ENCODE peak calls at places on chromosomes 4 and X, in six cellular contexts. One of them, this sample, is unnamed.

GRCh38 chrX:7709845-7710244 is 133.1 kb upstream of the VCX start:
- DNase-seq in ELR: no peak
- DNase-seq in GM03348: no peak
- DNase-seq in activated T-cell treated with anti-CD3 and anti-CD28 coated beads, Interleukin-2, amount 50 U/mL, for 1 hour: no peak
- DNase-seq in non-pigmented ciliary epithelial cell: no peak
- DNase-seq in GM23338: no peak
- DNase-seq in this sample: no peak

GRCh38 chr4:77001907-77002306 is 52.4 kb downstream of the SEPTIN11 start:
- DNase-seq in ELR: peak
- DNase-seq in GM23338: peak
- DNase-seq in GM03348: no peak
- DNase-seq in non-pigmented ciliary epithelial cell: no peak
- DNase-seq in activated T-cell treated with anti-CD3 and anti-CD28 coated beads, Interleukin-2, amount 50 U/mL, for 1 hour: no peak
- DNase-seq in this sample: no peak

GRCh38 chr4:108359936-108360681 is 191.4 kb upstream of the LEF1 start:
- DNase-seq in non-pigmented ciliary epithelial cell: no peak
- DNase-seq in activated T-cell treated with anti-CD3 and anti-CD28 coated beads, Interleukin-2, amount 50 U/mL, for 1 hour: no peak
- DNase-seq in GM03348: no peak
- DNase-seq in GM23338: no peak
- DNase-seq in ELR: no peak
- DNase-seq in this sample: no peak

GRCh38 chr4:147103403-147103946 is 157.8 kb upstream of the TTC29 start:
- DNase-seq in GM23338: no peak
- DNase-seq in activated T-cell treated with anti-CD3 and anti-CD28 coated beads, Interleukin-2, amount 50 U/mL, for 1 hour: no peak
- DNase-seq in GM03348: peak
- DNase-seq in non-pigmented ciliary epithelial cell: peak
- DNase-seq in ELR: peak
- DNase-seq in this sample: peak

GRCh38 chr4:127212269-127212580 is 420.5 kb upstream of the INTU start:
- DNase-seq in GM03348: no peak
- DNase-seq in activated T-cell treated with anti-CD3 and anti-CD28 coated beads, Interleukin-2, amount 50 U/mL, for 1 hour: no peak
- DNase-seq in ELR: no peak
- DNase-seq in non-pigmented ciliary epithelial cell: no peak
- DNase-seq in GM23338: no peak
- DNase-seq in this sample: no peak

GRCh38 chr4:96004341-96004740 is 164.4 kb downstream of the PDHA2 start:
- DNase-seq in activated T-cell treated with anti-CD3 and anti-CD28 coated beads, Interleukin-2, amount 50 U/mL, for 1 hour: no peak
- DNase-seq in GM23338: no peak
- DNase-seq in GM03348: no peak
- DNase-seq in non-pigmented ciliary epithelial cell: no peak
- DNase-seq in ELR: no peak
- DNase-seq in this sample: no peak

GRCh38 chr4:18664051-18664450 is 642.5 kb upstream of the LCORL start:
- DNase-seq in GM03348: no peak
- DNase-seq in ELR: no peak
- DNase-seq in non-pigmented ciliary epithelial cell: no peak
- DNase-seq in GM23338: no peak
- DNase-seq in activated T-cell treated with anti-CD3 and anti-CD28 coated beads, Interleukin-2, amount 50 U/mL, for 1 hour: no peak
- DNase-seq in this sample: no peak

GRCh38 chr4:120948382-120948781 is 25.9 kb upstream of the PRDM5 start:
- DNase-seq in GM23338: no peak
- DNase-seq in ELR: peak
- DNase-seq in non-pigmented ciliary epithelial cell: no peak
- DNase-seq in GM03348: no peak
- DNase-seq in activated T-cell treated with anti-CD3 and anti-CD28 coated beads, Interleukin-2, amount 50 U/mL, for 1 hour: no peak
- DNase-seq in this sample: no peak

GRCh38 chrX:10900585-10901289 is 210.4 kb upstream of the HCCS start:
- DNase-seq in GM23338: no peak
- DNase-seq in non-pigmented ciliary epithelial cell: no peak
- DNase-seq in GM03348: no peak
- DNase-seq in activated T-cell treated with anti-CD3 and anti-CD28 coated beads, Interleukin-2, amount 50 U/mL, for 1 hour: no peak
- DNase-seq in ELR: peak
- DNase-seq in this sample: peak

GRCh38 chr4:157911662-157912061 is 261.2 kb downstream of the GASK1B start:
- DNase-seq in GM03348: no peak
- DNase-seq in ELR: no peak
- DNase-seq in GM23338: no peak
- DNase-seq in non-pigmented ciliary epithelial cell: no peak
- DNase-seq in activated T-cell treated with anti-CD3 and anti-CD28 coated beads, Interleukin-2, amount 50 U/mL, for 1 hour: no peak
- DNase-seq in this sample: no peak

GRCh38 chr4:81214518-81215218 is 354 bp downstream of the PRKG2 start:
- DNase-seq in ELR: no peak
- DNase-seq in activated T-cell treated with anti-CD3 and anti-CD28 coated beads, Interleukin-2, amount 50 U/mL, for 1 hour: no peak
- DNase-seq in non-pigmented ciliary epithelial cell: no peak
- DNase-seq in GM03348: peak
- DNase-seq in GM23338: peak
- DNase-seq in this sample: no peak

GRCh38 chr4:61543976-61544375 is 343.9 kb downstream of the ADGRL3 start:
- DNase-seq in GM03348: no peak
- DNase-seq in non-pigmented ciliary epithelial cell: no peak
- DNase-seq in GM23338: no peak
- DNase-seq in activated T-cell treated with anti-CD3 and anti-CD28 coated beads, Interleukin-2, amount 50 U/mL, for 1 hour: no peak
- DNase-seq in ELR: no peak
- DNase-seq in this sample: no peak

GRCh38 chrX:47078129-47079043 is at the start of gene RGN:
- DNase-seq in GM23338: peak
- DNase-seq in ELR: no peak
- DNase-seq in GM03348: peak
- DNase-seq in activated T-cell treated with anti-CD3 and anti-CD28 coated beads, Interleukin-2, amount 50 U/mL, for 1 hour: no peak
- DNase-seq in non-pigmented ciliary epithelial cell: no peak
- DNase-seq in this sample: no peak

GRCh38 chr4:150033937-150034336 is 44.3 kb upstream of the DCLK2 start:
- DNase-seq in activated T-cell treated with anti-CD3 and anti-CD28 coated beads, Interleukin-2, amount 50 U/mL, for 1 hour: no peak
- DNase-seq in GM23338: no peak
- DNase-seq in non-pigmented ciliary epithelial cell: no peak
- DNase-seq in GM03348: no peak
- DNase-seq in ELR: no peak
- DNase-seq in this sample: no peak

GRCh38 chr4:57064811-57065711 is 45.1 kb downstream of the IGFBP7 start:
- DNase-seq in ELR: peak
- DNase-seq in non-pigmented ciliary epithelial cell: peak
- DNase-seq in activated T-cell treated with anti-CD3 and anti-CD28 coated beads, Interleukin-2, amount 50 U/mL, for 1 hour: no peak
- DNase-seq in GM03348: peak
- DNase-seq in GM23338: no peak
- DNase-seq in this sample: no peak

GRCh38 chr4:148845609-148846008 is 403.4 kb upstream of the NR3C2 start:
- DNase-seq in activated T-cell treated with anti-CD3 and anti-CD28 coated beads, Interleukin-2, amount 50 U/mL, for 1 hour: no peak
- DNase-seq in GM03348: no peak
- DNase-seq in ELR: no peak
- DNase-seq in GM23338: no peak
- DNase-seq in non-pigmented ciliary epithelial cell: no peak
- DNase-seq in this sample: no peak

GRCh38 chrX:154815274-154815818 is 10.1 kb upstream of the MPP1 start:
- DNase-seq in activated T-cell treated with anti-CD3 and anti-CD28 coated beads, Interleukin-2, amount 50 U/mL, for 1 hour: no peak
- DNase-seq in GM23338: no peak
- DNase-seq in GM03348: no peak
- DNase-seq in non-pigmented ciliary epithelial cell: no peak
- DNase-seq in ELR: no peak
- DNase-seq in this sample: no peak

GRCh38 chr4:102792361-102792936 is 31.7 kb upstream of the MANBA start:
- DNase-seq in GM03348: no peak
- DNase-seq in GM23338: peak
- DNase-seq in ELR: no peak
- DNase-seq in activated T-cell treated with anti-CD3 and anti-CD28 coated beads, Interleukin-2, amount 50 U/mL, for 1 hour: no peak
- DNase-seq in non-pigmented ciliary epithelial cell: no peak
- DNase-seq in this sample: no peak

GRCh38 chr4:184688447-184688846 is 38.9 kb downstream of the PRIMPOL start:
- DNase-seq in activated T-cell treated with anti-CD3 and anti-CD28 coated beads, Interleukin-2, amount 50 U/mL, for 1 hour: no peak
- DNase-seq in GM23338: peak
- DNase-seq in ELR: peak
- DNase-seq in GM03348: peak
- DNase-seq in non-pigmented ciliary epithelial cell: peak
- DNase-seq in this sample: peak

GRCh38 chrX:110086916-110087484 is 84.1 kb downstream of the TMEM164 start:
- DNase-seq in ELR: peak
- DNase-seq in activated T-cell treated with anti-CD3 and anti-CD28 coated beads, Interleukin-2, amount 50 U/mL, for 1 hour: no peak
- DNase-seq in non-pigmented ciliary epithelial cell: peak
- DNase-seq in GM23338: peak
- DNase-seq in GM03348: peak
- DNase-seq in this sample: peak

GRCh38 chr4:176238157-176238608 is 30.8 kb downstream of the ASB5 start:
- DNase-seq in GM03348: peak
- DNase-seq in non-pigmented ciliary epithelial cell: no peak
- DNase-seq in ELR: no peak
- DNase-seq in GM23338: no peak
- DNase-seq in activated T-cell treated with anti-CD3 and anti-CD28 coated beads, Interleukin-2, amount 50 U/mL, for 1 hour: no peak
- DNase-seq in this sample: peak

GRCh38 chrX:40291553-40291952 is 193.8 kb upstream of the BCOR start:
- DNase-seq in ELR: no peak
- DNase-seq in non-pigmented ciliary epithelial cell: no peak
- DNase-seq in GM23338: no peak
- DNase-seq in GM03348: no peak
- DNase-seq in activated T-cell treated with anti-CD3 and anti-CD28 coated beads, Interleukin-2, amount 50 U/mL, for 1 hour: no peak
- DNase-seq in this sample: no peak

GRCh38 chrX:57821703-57822375 is 88.4 kb downstream of the ZXDA start:
- DNase-seq in GM03348: peak
- DNase-seq in ELR: peak
- DNase-seq in non-pigmented ciliary epithelial cell: no peak
- DNase-seq in activated T-cell treated with anti-CD3 and anti-CD28 coated beads, Interleukin-2, amount 50 U/mL, for 1 hour: no peak
- DNase-seq in GM23338: peak
- DNase-seq in this sample: peak

GRCh38 chr4:115537387-115537786 is 424.0 kb upstream of the NDST4 start:
- DNase-seq in non-pigmented ciliary epithelial cell: no peak
- DNase-seq in GM03348: peak
- DNase-seq in ELR: peak
- DNase-seq in activated T-cell treated with anti-CD3 and anti-CD28 coated beads, Interleukin-2, amount 50 U/mL, for 1 hour: no peak
- DNase-seq in GM23338: no peak
- DNase-seq in this sample: no peak

GRCh38 chr4:56979674-56980073 is 978 bp downstream of the POLR2B start:
- DNase-seq in ELR: peak
- DNase-seq in GM03348: no peak
- DNase-seq in non-pigmented ciliary epithelial cell: no peak
- DNase-seq in GM23338: peak
- DNase-seq in activated T-cell treated with anti-CD3 and anti-CD28 coated beads, Interleukin-2, amount 50 U/mL, for 1 hour: peak
- DNase-seq in this sample: no peak

GRCh38 chrX:3046253-3046909 is 5.1 kb downstream of the ARSF start:
- DNase-seq in ELR: no peak
- DNase-seq in non-pigmented ciliary epithelial cell: no peak
- DNase-seq in GM23338: no peak
- DNase-seq in activated T-cell treated with anti-CD3 and anti-CD28 coated beads, Interleukin-2, amount 50 U/mL, for 1 hour: no peak
- DNase-seq in GM03348: peak
- DNase-seq in this sample: no peak

GRCh38 chrX:17596051-17596450 is 141.2 kb upstream of the SCML1 start:
- DNase-seq in GM03348: no peak
- DNase-seq in ELR: peak
- DNase-seq in activated T-cell treated with anti-CD3 and anti-CD28 coated beads, Interleukin-2, amount 50 U/mL, for 1 hour: no peak
- DNase-seq in non-pigmented ciliary epithelial cell: no peak
- DNase-seq in GM23338: no peak
- DNase-seq in this sample: no peak

GRCh38 chr4:82429728-82430192 is 502 bp downstream of the HNRNPDL start:
- DNase-seq in non-pigmented ciliary epithelial cell: no peak
- DNase-seq in ELR: no peak
- DNase-seq in activated T-cell treated with anti-CD3 and anti-CD28 coated beads, Interleukin-2, amount 50 U/mL, for 1 hour: no peak
- DNase-seq in GM23338: peak
- DNase-seq in GM03348: no peak
- DNase-seq in this sample: no peak

GRCh38 chr4:139887378-139887801 is 221.8 kb downstream of the MGST2 start:
- DNase-seq in GM03348: no peak
- DNase-seq in activated T-cell treated with anti-CD3 and anti-CD28 coated beads, Interleukin-2, amount 50 U/mL, for 1 hour: no peak
- DNase-seq in ELR: peak
- DNase-seq in non-pigmented ciliary epithelial cell: no peak
- DNase-seq in GM23338: no peak
- DNase-seq in this sample: no peak

GRCh38 chrX:129510331-129510730 is 13.0 kb downstream of the SMARCA1 start:
- DNase-seq in non-pigmented ciliary epithelial cell: no peak
- DNase-seq in activated T-cell treated with anti-CD3 and anti-CD28 coated beads, Interleukin-2, amount 50 U/mL, for 1 hour: no peak
- DNase-seq in GM23338: no peak
- DNase-seq in GM03348: no peak
- DNase-seq in ELR: no peak
- DNase-seq in this sample: no peak

GRCh38 chrX:13488706-13489105 is 80.7 kb upstream of the EGFL6 start:
- DNase-seq in GM03348: no peak
- DNase-seq in GM23338: no peak
- DNase-seq in ELR: no peak
- DNase-seq in non-pigmented ciliary epithelial cell: no peak
- DNase-seq in activated T-cell treated with anti-CD3 and anti-CD28 coated beads, Interleukin-2, amount 50 U/mL, for 1 hour: no peak
- DNase-seq in this sample: no peak

GRCh38 chr4:42789168-42789567 is 103.3 kb upstream of the GRXCR1 start:
- DNase-seq in GM23338: no peak
- DNase-seq in GM03348: no peak
- DNase-seq in non-pigmented ciliary epithelial cell: no peak
- DNase-seq in ELR: no peak
- DNase-seq in activated T-cell treated with anti-CD3 and anti-CD28 coated beads, Interleukin-2, amount 50 U/mL, for 1 hour: no peak
- DNase-seq in this sample: no peak

GRCh38 chrX:121641560-121641959 is 594.1 kb downstream of the GLUD2 start:
- DNase-seq in non-pigmented ciliary epithelial cell: no peak
- DNase-seq in GM03348: peak
- DNase-seq in activated T-cell treated with anti-CD3 and anti-CD28 coated beads, Interleukin-2, amount 50 U/mL, for 1 hour: no peak
- DNase-seq in GM23338: no peak
- DNase-seq in ELR: peak
- DNase-seq in this sample: peak

GRCh38 chr4:15936495-15936894 is 2.0 kb downstream of the FGFBP1 start:
- DNase-seq in ELR: no peak
- DNase-seq in GM03348: no peak
- DNase-seq in non-pigmented ciliary epithelial cell: no peak
- DNase-seq in activated T-cell treated with anti-CD3 and anti-CD28 coated beads, Interleukin-2, amount 50 U/mL, for 1 hour: no peak
- DNase-seq in GM23338: no peak
- DNase-seq in this sample: no peak

GRCh38 chrX:2872937-2873336 is 44.2 kb downstream of the GYG2 start:
- DNase-seq in GM03348: no peak
- DNase-seq in non-pigmented ciliary epithelial cell: no peak
- DNase-seq in activated T-cell treated with anti-CD3 and anti-CD28 coated beads, Interleukin-2, amount 50 U/mL, for 1 hour: no peak
- DNase-seq in ELR: no peak
- DNase-seq in GM23338: no peak
- DNase-seq in this sample: no peak

GRCh38 chrX:16469870-16470269 is 180.1 kb upstream of the S100G start:
- DNase-seq in GM03348: no peak
- DNase-seq in non-pigmented ciliary epithelial cell: no peak
- DNase-seq in activated T-cell treated with anti-CD3 and anti-CD28 coated beads, Interleukin-2, amount 50 U/mL, for 1 hour: no peak
- DNase-seq in GM23338: peak
- DNase-seq in ELR: no peak
- DNase-seq in this sample: no peak

This sample was measured in retinal pigment epithelial cell.